ENCODE peak calls at places on chromosomes 3 and 15, in four cellular contexts. J is HepG2, A is K562, Q is GM12878. O is an unnamed sample.
A peak's percentile ranks its signal among the peaks of the same experiment; 100 is the strongest.

GRCh38 chr3:157429703-157430102 is 6.9 kb upstream of the PTX3 start:
- DNase-seq in A (no peak), J (no peak), Q (no peak), O (no peak)

GRCh38 chr3:60580826-60581225 is 670.4 kb downstream of the FHIT start:
- DNase-seq in J (no peak), Q (no peak), A (no peak), O (no peak)

GRCh38 chr3:125123455-125123854 is 67.7 kb upstream of the HEG1 start:
- DNase-seq in Q (no peak), J (no peak), A (no peak), O (no peak)

GRCh38 chr3:5082658-5083030 is 39.4 kb upstream of the ARL8B start:
- DNase-seq in A (no peak), Q (no peak), J (no peak), O (no peak)

GRCh38 chr3:143988306-143988705 is 16.7 kb downstream of the DIPK2A start:
- DNase-seq in J (no peak), Q (no peak), A (no peak), O (no peak)

GRCh38 chr3:111103807-111104206 is 32.2 kb downstream of the NECTIN3 start:
- DNase-seq in A (no peak), J (no peak), Q (no peak), O (no peak)

GRCh38 chr15:84783493-84784251 is 33.5 kb upstream of the ALPK3 start:
- DNase-seq in J (no peak), Q (no peak), A (no peak), O (peak; percentile 65)

GRCh38 chr3:142285057-142285666 is 59.8 kb upstream of the GK5 start:
- DNase-seq in A (peak; percentile 71), J (no peak), Q (no peak), O (no peak)

GRCh38 chr3:195892355-195893120 is 15.8 kb downstream of the TNK2 start:
- DNase-seq in Q (no peak), A (peak; percentile 28), J (peak; percentile 45), O (no peak)

GRCh38 chr3:20232906-20233305 is 46.9 kb upstream of the SGO1 start:
- DNase-seq in J (no peak), A (no peak), Q (no peak), O (no peak)

GRCh38 chr15:76058714-76059319 is 968 bp upstream of the TMEM266 start:
- DNase-seq in J (peak; percentile 15), Q (peak; percentile 19), A (peak; percentile 24), O (peak; percentile 42)

GRCh38 chr3:128572644-128573105 is 77.9 kb downstream of the RPN1 start:
- DNase-seq in J (peak; percentile 40), A (peak; percentile 49), Q (peak; percentile 27), O (peak; percentile 59)

DNA sequence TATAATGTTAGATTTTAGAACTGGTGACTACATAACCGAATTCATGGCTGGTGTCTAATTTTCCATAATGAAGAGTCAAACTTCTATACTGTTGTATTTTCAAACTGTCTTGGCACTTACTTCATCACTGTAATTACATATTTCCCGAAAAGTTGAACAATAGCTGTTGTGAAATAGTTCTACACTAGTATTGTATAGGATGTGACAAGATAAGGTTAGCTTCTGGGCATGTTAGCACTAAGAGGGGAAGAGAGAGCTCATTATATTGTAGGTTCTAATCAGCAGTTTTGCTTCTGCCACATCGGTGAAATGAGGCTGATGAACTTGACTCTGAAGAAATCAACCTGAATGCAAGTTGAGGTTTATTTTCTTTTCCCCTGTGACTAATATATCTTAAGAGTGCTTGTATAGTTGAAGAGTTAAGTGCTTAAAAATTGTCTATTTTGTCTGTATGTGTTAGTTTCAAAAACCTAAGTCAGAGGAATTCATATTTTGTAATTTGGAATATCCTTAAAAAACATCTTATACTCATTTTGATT is 8.9 kb downstream of the GYG1 start:
- DNase-seq in A (no peak), J (no peak), Q (no peak), O (no peak)
- TF ChIP-seq NR2C2 in A (no peak), J (no peak), Q (no peak), O (no peak)

GRCh38 chr3:134708025-134708597 is 57.3 kb upstream of the KY start:
- DNase-seq in J (no peak), A (no peak), Q (no peak), O (no peak)
- TF ChIP-seq USF2 in J (no peak), A (no peak), Q (no peak), O (no peak)

GRCh38 chr3:168752339-168752738 is 656.6 kb upstream of the GOLIM4 start:
- DNase-seq in J (no peak), A (no peak), Q (no peak), O (no peak)
- TF ChIP-seq NR2C2 in J (no peak), A (no peak), Q (no peak), O (no peak)

GRCh38 chr15:73387507-73388255 is 18.9 kb upstream of the HCN4 start:
- DNase-seq in J (no peak), A (no peak), Q (no peak), O (no peak)
- TF ChIP-seq USF2 in J (no peak), A (no peak), Q (no peak), O (no peak)

DNA sequence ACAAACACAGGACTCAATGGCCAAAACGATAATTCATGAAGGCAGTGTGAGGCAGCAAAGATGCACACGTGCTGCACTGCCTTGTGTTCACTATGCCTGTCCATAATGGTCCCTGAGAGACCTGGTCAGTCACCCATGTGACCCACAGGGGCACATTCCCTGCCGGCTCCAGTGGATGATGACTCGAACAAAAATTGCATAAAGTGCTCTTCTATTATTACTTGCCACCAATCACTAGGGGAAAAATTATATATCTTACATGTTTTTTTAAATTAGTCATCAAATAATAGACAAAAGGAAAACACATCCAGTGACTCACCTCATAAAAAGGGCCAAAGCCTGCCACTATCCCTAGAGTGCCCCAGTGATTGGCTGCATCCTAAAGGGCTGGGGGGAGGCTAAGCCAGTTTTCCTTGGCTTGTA is 47.5 kb downstream of the UBP1 start:
- DNase-seq in A (no peak), J (no peak), Q (no peak), O (no peak)
- TF ChIP-seq NR2C2 in A (no peak), J (no peak), Q (no peak), O (no peak)

O was measured in WTC11.